ENCODE peak calls at places on chromosome X, in six cellular contexts. A, P, C, K, H and O are unnamed samples.

GRCh38 chrX:105533951-105534350 is 288.4 kb upstream of the NRK start:
- DNase-seq in H (no peak), C (no peak), P (no peak), A (no peak), K (no peak), O (peak; percentile 0)

GRCh38 chrX:107565916-107566602 is 62.3 kb upstream of the PRPS1 start:
- DNase-seq in C (no peak), H (no peak), K (peak; percentile 2), A (no peak), P (no peak), O (no peak)

GRCh38 chrX:24676403-24677024 is 17.2 kb upstream of the POLA1 start:
- DNase-seq in C (peak; percentile 5), K (no peak), P (no peak), H (no peak), A (no peak), O (no peak)

GRCh38 chrX:19731307-19731706 is 156.1 kb downstream of the SH3KBP1 start:
- DNase-seq in H (no peak), C (no peak), K (no peak), P (no peak), A (no peak), O (no peak)

GRCh38 chrX:42079968-42080367 is 156.6 kb upstream of the CASK start:
- DNase-seq in H (no peak), C (no peak), A (no peak), K (no peak), P (no peak), O (no peak)

GRCh38 chrX:39613508-39613921 is 484.2 kb downstream of the BCOR start:
- DNase-seq in P (peak; percentile 39), H (no peak), C (no peak), K (no peak), A (peak; percentile 23), O (no peak)

GRCh38 chrX:122269243-122269781 is 914.8 kb upstream of the GRIA3 start:
- DNase-seq in K (no peak), A (no peak), C (no peak), P (no peak), H (no peak), O (no peak)

GRCh38 chrX:153469811-153470410 is 465 bp downstream of the HAUS7 start:
- DNase-seq in H (no peak), K (peak; percentile 16), C (no peak), P (no peak), A (no peak), O (no peak)

GRCh38 chrX:20204354-20204753 is 62.4 kb downstream of the RPS6KA3 start:
- DNase-seq in C (no peak), P (no peak), H (no peak), K (no peak), A (no peak), O (no peak)

GRCh38 chrX:9966775-9967408 is at the start of gene CLDN34:
- DNase-seq in C (no peak), A (no peak), P (no peak), H (no peak), K (no peak), O (no peak)

GRCh38 chrX:46913710-46914109 is 1.5 kb downstream of the JADE3 start:
- DNase-seq in C (no peak), H (no peak), P (peak; percentile 39), A (no peak), K (no peak), O (no peak)

GRCh38 chrX:13110427-13111324 is 66.3 kb upstream of the FAM9C start:
- DNase-seq in H (no peak), A (no peak), P (no peak), C (no peak), K (no peak), O (peak; percentile 81)

GRCh38 chrX:101550825-101551767 is 749 bp downstream of the ARMCX1 start:
- DNase-seq in C (no peak), P (peak; percentile 52), H (no peak), A (peak; percentile 65), K (peak; percentile 34), O (no peak)

GRCh38 chrX:20969565-20969964 is 404.7 kb upstream of the CNKSR2 start:
- DNase-seq in C (no peak), A (no peak), H (no peak), K (no peak), P (no peak), O (no peak)

GRCh38 chrX:68874076-68874475 is 45.3 kb downstream of the EFNB1 start:
- DNase-seq in K (no peak), P (no peak), C (no peak), H (no peak), A (no peak), O (no peak)

GRCh38 chrX:74371399-74371798 is 49.9 kb upstream of the SLC16A2 start:
- DNase-seq in P (no peak), H (no peak), A (no peak), K (no peak), C (no peak), O (no peak)

GRCh38 chrX:2589186-2590020 is 88.6 kb upstream of the DHRSX start:
- DNase-seq in H (no peak), K (no peak), A (no peak), P (no peak), C (no peak), O (no peak)

GRCh38 chrX:40877869-40878268 is 142.5 kb upstream of the MED14 start:
- DNase-seq in C (no peak), K (no peak), A (peak; percentile 14), P (no peak), H (no peak), O (peak; percentile 8)

GRCh38 chrX:119753001-119753400 is 5.4 kb upstream of the SOWAHD start:
- DNase-seq in C (no peak), A (no peak), K (no peak), P (no peak), H (no peak), O (no peak)

GRCh38 chrX:77442728-77443127 is 4.5 kb upstream of the FGF16 start:
- DNase-seq in H (no peak), C (no peak), K (no peak), A (no peak), P (no peak), O (peak; percentile 6)

GRCh38 chrX:93538575-93538974 is 134.8 kb downstream of the NAP1L3 start:
- DNase-seq in P (no peak), K (no peak), A (no peak), H (no peak), C (no peak), O (no peak)

GRCh38 chrX:109635151-109635550 is 10.2 kb upstream of the KCNE5 start:
- DNase-seq in K (no peak), P (no peak), A (no peak), C (no peak), H (no peak), O (no peak)